ENCODE peak calls at places on chromosome 11, in six cellular contexts. One of them, this sample, is unnamed.

GRCh38 chr11:2579315-2580060 is 120.3 kb downstream of the KCNQ1OT1 start:
- DNase-seq in mesendoderm: peak; percentile 67
- DNase-seq in mammary epithelial cell: no peak
- DNase-seq in H9: peak; percentile 27
- DNase-seq in PC-9: no peak
- DNase-seq in osteoblast: peak; percentile 51
- DNase-seq in this sample: no peak

GRCh38 chr11:86990520-86990919 is 35.3 kb upstream of the FZD4 start:
- DNase-seq in H9: no peak
- DNase-seq in mesendoderm: peak; percentile 95
- DNase-seq in osteoblast: no peak
- DNase-seq in mammary epithelial cell: peak; percentile 83
- DNase-seq in PC-9: no peak
- DNase-seq in this sample: no peak

GRCh38 chr11:65903715-65904114 is 3.5 kb upstream of the FOSL1 start:
- DNase-seq in mammary epithelial cell: no peak
- DNase-seq in PC-9: no peak
- DNase-seq in osteoblast: no peak
- DNase-seq in mesendoderm: no peak
- DNase-seq in H9: no peak
- DNase-seq in this sample: no peak

GRCh38 chr11:40037005-40037404 is 1422.4 kb downstream of the LRRC4C start:
- DNase-seq in H9: peak; percentile 25
- DNase-seq in mammary epithelial cell: no peak
- DNase-seq in osteoblast: no peak
- DNase-seq in PC-9: no peak
- DNase-seq in mesendoderm: peak; percentile 42
- DNase-seq in this sample: no peak

GRCh38 chr11:13189561-13190435 is 87.8 kb upstream of the BMAL1 start:
- DNase-seq in H9: no peak
- DNase-seq in mammary epithelial cell: no peak
- DNase-seq in PC-9: no peak
- DNase-seq in mesendoderm: no peak
- DNase-seq in osteoblast: no peak
- DNase-seq in this sample: no peak

GRCh38 chr11:77761481-77761880 is 59.0 kb downstream of the RSF1 start:
- DNase-seq in PC-9: no peak
- DNase-seq in H9: no peak
- DNase-seq in mesendoderm: no peak
- DNase-seq in mammary epithelial cell: no peak
- DNase-seq in osteoblast: no peak
- DNase-seq in this sample: no peak

GRCh38 chr11:86396403-86396802 is 21.7 kb downstream of the CCDC81 start:
- DNase-seq in mesendoderm: no peak
- DNase-seq in osteoblast: peak; percentile 58
- DNase-seq in H9: no peak
- DNase-seq in mammary epithelial cell: peak; percentile 21
- DNase-seq in PC-9: no peak
- DNase-seq in this sample: no peak

GRCh38 chr11:63505857-63506528 is at the start of gene LGALS12:
- DNase-seq in mammary epithelial cell: no peak
- DNase-seq in H9: peak; percentile 56
- DNase-seq in osteoblast: no peak
- DNase-seq in mesendoderm: peak; percentile 69
- DNase-seq in PC-9: no peak
- DNase-seq in this sample: no peak

GRCh38 chr11:88709567-88709966 is 356.2 kb downstream of the GRM5 start:
- DNase-seq in osteoblast: no peak
- DNase-seq in mesendoderm: no peak
- DNase-seq in mammary epithelial cell: peak; percentile 53
- DNase-seq in H9: no peak
- DNase-seq in PC-9: peak; percentile 58
- DNase-seq in this sample: no peak

GRCh38 chr11:46475926-46476545 is 84.5 kb upstream of the CHRM4 start:
- DNase-seq in mammary epithelial cell: no peak
- DNase-seq in mesendoderm: no peak
- DNase-seq in osteoblast: no peak
- DNase-seq in H9: no peak
- DNase-seq in PC-9: no peak
- DNase-seq in this sample: no peak

GRCh38 chr11:2549080-2549479 is 104.3 kb downstream of the KCNQ1 start:
- DNase-seq in H9: no peak
- DNase-seq in PC-9: no peak
- DNase-seq in mesendoderm: no peak
- DNase-seq in mammary epithelial cell: no peak
- DNase-seq in osteoblast: no peak
- DNase-seq in this sample: no peak

GRCh38 chr11:90525962-90526361 is 303.1 kb upstream of the CHORDC1 start:
- DNase-seq in mammary epithelial cell: no peak
- DNase-seq in PC-9: no peak
- DNase-seq in H9: no peak
- DNase-seq in mesendoderm: peak; percentile 14
- DNase-seq in osteoblast: no peak
- DNase-seq in this sample: no peak

GRCh38 chr11:88250566-88251080 is 75.4 kb upstream of the RAB38 start:
- DNase-seq in PC-9: no peak
- DNase-seq in mesendoderm: no peak
- DNase-seq in H9: no peak
- DNase-seq in osteoblast: no peak
- DNase-seq in mammary epithelial cell: no peak
- DNase-seq in this sample: no peak

GRCh38 chr11:19598456-19598855 is 114.2 kb upstream of the NAV2 start:
- DNase-seq in osteoblast: no peak
- DNase-seq in mammary epithelial cell: no peak
- DNase-seq in mesendoderm: no peak
- DNase-seq in PC-9: no peak
- DNase-seq in H9: no peak
- DNase-seq in this sample: no peak

GRCh38 chr11:77147668-77148321 is 19.7 kb downstream of the MYO7A start:
- DNase-seq in PC-9: no peak
- DNase-seq in osteoblast: no peak
- DNase-seq in H9: peak; percentile 86
- DNase-seq in mammary epithelial cell: no peak
- DNase-seq in mesendoderm: peak; percentile 52
- DNase-seq in this sample: peak; percentile 29

GRCh38 chr11:65502852-65503603 is 4.2 kb downstream of the MALAT1 start:
- DNase-seq in PC-9: no peak
- DNase-seq in mammary epithelial cell: no peak
- DNase-seq in mesendoderm: peak; percentile 57
- DNase-seq in H9: no peak
- DNase-seq in osteoblast: no peak
- DNase-seq in this sample: no peak

GRCh38 chr11:64619811-64620285 is 28.8 kb downstream of the SLC22A12 start:
- DNase-seq in PC-9: no peak
- DNase-seq in osteoblast: peak; percentile 93
- DNase-seq in mammary epithelial cell: peak; percentile 17
- DNase-seq in mesendoderm: peak; percentile 85
- DNase-seq in H9: peak; percentile 76
- DNase-seq in this sample: no peak

GRCh38 chr11:86515297-86516094 is 140.8 kb downstream of the CCDC81 start:
- DNase-seq in mammary epithelial cell: peak; percentile 97
- DNase-seq in PC-9: peak; percentile 46
- DNase-seq in H9: no peak
- DNase-seq in osteoblast: peak; percentile 93
- DNase-seq in mesendoderm: peak; percentile 93
- DNase-seq in this sample: no peak

GRCh38 chr11:57635236-57635635 is 14.5 kb downstream of the YPEL4 start:
- DNase-seq in mammary epithelial cell: no peak
- DNase-seq in H9: no peak
- DNase-seq in PC-9: no peak
- DNase-seq in mesendoderm: no peak
- DNase-seq in osteoblast: no peak
- DNase-seq in this sample: no peak

GRCh38 chr11:61714316-61714715 is 34.1 kb downstream of the DAGLA start:
- DNase-seq in mammary epithelial cell: no peak
- DNase-seq in H9: no peak
- DNase-seq in mesendoderm: no peak
- DNase-seq in PC-9: no peak
- DNase-seq in osteoblast: no peak
- DNase-seq in this sample: no peak
- H3K4me2 ChIP-seq in mammary epithelial cell: no peak overlapping the region
- H3K4me2 ChIP-seq in H9: no peak overlapping the region
- H3K4me2 ChIP-seq in mesendoderm: no peak overlapping the region
- H3K4me2 ChIP-seq in PC-9: no peak overlapping the region
- H3K4me2 ChIP-seq in osteoblast: no peak overlapping the region
- H3K4me2 ChIP-seq in this sample: no peak overlapping the region

GRCh38 chr11:72780291-72781062 is 13.4 kb downstream of the STARD10 start:
- DNase-seq in osteoblast: peak; percentile 91
- DNase-seq in PC-9: no peak
- DNase-seq in mesendoderm: no peak
- DNase-seq in mammary epithelial cell: peak; percentile 20
- DNase-seq in H9: no peak
- DNase-seq in this sample: no peak
- H3K4me2 ChIP-seq in osteoblast: peak overlapping the region; percentile 61
- H3K4me2 ChIP-seq in PC-9: peak overlapping the region; percentile 88
- H3K4me2 ChIP-seq in mesendoderm: peak overlapping the region; percentile 86
- H3K4me2 ChIP-seq in mammary epithelial cell: peak overlapping the region; percentile 85
- H3K4me2 ChIP-seq in H9: peak overlapping the region; percentile 14
- H3K4me2 ChIP-seq in this sample: peak overlapping the region; percentile 82

GRCh38 chr11:29485641-29486040 is 531.2 kb downstream of the KCNA4 start:
- DNase-seq in mammary epithelial cell: no peak
- DNase-seq in mesendoderm: no peak
- DNase-seq in PC-9: no peak
- DNase-seq in H9: no peak
- DNase-seq in osteoblast: no peak
- DNase-seq in this sample: no peak

GRCh38 chr11:29486301-29486700 is 530.5 kb downstream of the KCNA4 start:
- DNase-seq in mesendoderm: no peak
- DNase-seq in PC-9: no peak
- DNase-seq in H9: no peak
- DNase-seq in mammary epithelial cell: no peak
- DNase-seq in osteoblast: no peak
- DNase-seq in this sample: no peak

GRCh38 chr11:29490951-29491350 is 525.9 kb downstream of the KCNA4 start:
- DNase-seq in PC-9: no peak
- DNase-seq in mesendoderm: no peak
- DNase-seq in mammary epithelial cell: no peak
- DNase-seq in osteoblast: no peak
- DNase-seq in H9: no peak
- DNase-seq in this sample: no peak
- H3K4me2 ChIP-seq in PC-9: no peak overlapping the region
- H3K4me2 ChIP-seq in mesendoderm: no peak overlapping the region
- H3K4me2 ChIP-seq in mammary epithelial cell: no peak overlapping the region
- H3K4me2 ChIP-seq in osteoblast: no peak overlapping the region
- H3K4me2 ChIP-seq in H9: no peak overlapping the region
- H3K4me2 ChIP-seq in this sample: no peak overlapping the region

DNA sequence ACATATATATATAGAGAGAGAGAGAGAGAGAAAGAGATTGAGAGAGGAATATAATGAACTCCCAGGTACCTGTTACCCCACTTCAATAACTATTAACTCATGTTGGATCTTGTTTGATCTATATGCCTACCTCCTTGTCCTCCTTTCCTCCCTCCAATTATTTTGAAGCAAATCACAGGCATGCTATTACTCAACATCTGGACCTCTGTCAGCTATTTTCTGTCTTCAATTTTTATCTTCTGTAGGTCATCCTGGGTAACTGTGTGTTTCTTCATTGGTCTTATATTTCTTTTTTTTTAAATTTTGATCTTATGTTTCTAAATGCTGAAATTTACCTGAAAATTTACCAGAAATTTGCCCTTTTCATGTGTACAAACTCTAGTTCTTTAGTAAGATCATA is 24.8 kb downstream of the UVRAG start:
- DNase-seq in H9: no peak
- DNase-seq in osteoblast: no peak
- DNase-seq in mammary epithelial cell: no peak
- DNase-seq in mesendoderm: no peak
- DNase-seq in PC-9: no peak
- DNase-seq in this sample: no peak
- H3K4me2 ChIP-seq in H9: no peak overlapping the region
- H3K4me2 ChIP-seq in osteoblast: no peak overlapping the region
- H3K4me2 ChIP-seq in mammary epithelial cell: no peak overlapping the region
- H3K4me2 ChIP-seq in mesendoderm: no peak overlapping the region
- H3K4me2 ChIP-seq in PC-9: no peak overlapping the region
- H3K4me2 ChIP-seq in this sample: no peak overlapping the region

GRCh38 chr11:119724956-119725355 is 4.0 kb downstream of the NECTIN1 start:
- DNase-seq in osteoblast: no peak
- DNase-seq in mammary epithelial cell: no peak
- DNase-seq in mesendoderm: no peak
- DNase-seq in H9: no peak
- DNase-seq in PC-9: no peak
- DNase-seq in this sample: no peak

GRCh38 chr11:119728226-119728626 is 774 bp downstream of the NECTIN1 start:
- DNase-seq in PC-9: peak; percentile 17
- DNase-seq in H9: no peak
- DNase-seq in mesendoderm: no peak
- DNase-seq in osteoblast: peak; percentile 94
- DNase-seq in mammary epithelial cell: no peak
- DNase-seq in this sample: no peak

GRCh38 chr11:119726150-119726553 is 2.8 kb downstream of the NECTIN1 start:
- DNase-seq in mammary epithelial cell: no peak
- DNase-seq in mesendoderm: no peak
- DNase-seq in PC-9: no peak
- DNase-seq in H9: no peak
- DNase-seq in osteoblast: peak; percentile 72
- DNase-seq in this sample: no peak

GRCh38 chr11:119727523-119728081 is 1.4 kb downstream of the NECTIN1 start:
- DNase-seq in mesendoderm: peak; percentile 71
- DNase-seq in osteoblast: peak; percentile 90
- DNase-seq in PC-9: peak; percentile 38
- DNase-seq in mammary epithelial cell: no peak
- DNase-seq in H9: peak; percentile 66
- DNase-seq in this sample: no peak

DNA sequence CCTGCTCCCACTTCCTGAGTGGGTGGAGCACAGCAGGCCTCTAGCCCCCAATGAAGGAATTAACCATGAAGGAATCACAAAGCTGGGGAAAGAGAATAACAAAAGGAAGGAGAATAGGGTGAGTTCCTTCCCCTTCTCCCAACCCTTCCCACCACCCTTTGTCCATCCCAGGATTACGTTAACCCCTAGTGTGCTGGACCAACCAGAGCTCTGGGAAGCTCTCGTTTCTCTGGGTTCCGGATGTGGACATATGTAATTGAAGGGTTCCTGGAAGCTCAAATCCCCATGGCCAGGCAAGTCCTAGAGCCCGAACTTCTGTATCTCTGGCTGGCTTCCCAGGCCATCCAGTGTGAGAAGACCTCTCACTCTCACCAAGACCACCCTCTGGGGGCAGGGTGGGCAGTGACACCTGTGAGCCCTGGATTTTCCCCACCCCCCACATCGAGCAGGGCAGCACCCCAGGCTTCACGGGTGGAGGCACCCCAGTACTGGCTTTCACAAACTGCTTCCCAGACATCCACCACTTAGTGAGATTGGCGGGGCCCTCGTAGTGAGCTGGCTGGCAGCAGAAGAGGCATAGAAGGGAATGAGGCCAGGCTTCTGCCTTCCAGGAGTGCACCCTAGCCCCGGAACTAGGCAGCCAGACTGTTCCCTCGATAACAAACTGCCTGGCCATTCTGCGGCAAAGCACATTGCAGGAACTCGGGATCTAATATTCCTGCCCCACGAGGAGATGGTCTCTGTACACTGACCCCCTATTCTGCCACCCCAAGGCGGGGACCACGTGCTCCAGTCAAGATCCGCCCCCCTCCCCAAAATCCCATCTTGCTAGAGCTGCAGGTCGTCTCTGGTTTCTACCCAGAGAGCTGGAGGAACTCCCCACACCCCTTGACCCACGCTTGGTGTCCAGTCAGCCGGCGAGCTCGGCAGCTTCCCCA is 2.1 kb downstream of the NECTIN1 start:
- DNase-seq in mesendoderm: peak; percentile 65
- DNase-seq in PC-9: no peak
- DNase-seq in H9: peak; percentile 83
- DNase-seq in osteoblast: peak; percentile 77
- DNase-seq in mammary epithelial cell: no peak
- DNase-seq in this sample: no peak
- H3K4me2 ChIP-seq in mesendoderm: peak overlapping the region; percentile 81
- H3K4me2 ChIP-seq in PC-9: peak overlapping the region; percentile 95
- H3K4me2 ChIP-seq in H9: peak overlapping the region; percentile 83
- H3K4me2 ChIP-seq in osteoblast: peak overlapping the region; percentile 93
- H3K4me2 ChIP-seq in mammary epithelial cell: peak overlapping the region; percentile 78
- H3K4me2 ChIP-seq in this sample: peak overlapping the region; percentile 95